ENCODE peak calls at places on chromosomes 4 and X, in five cellular contexts. H is SK-MEL-5; A is iris pigment epithelial cell; I is stimulated activated CD4-positive, alpha-beta T cell treated with anti-CD3 and anti-CD28 coated beads, Interleukin-15, amount 100 ng/mL, for 1 hour; M is activated CD4-positive, alpha-beta T cell treated with anti-CD3 and anti-CD28 coated beads, Interleukin-2, amount 50 U/mL, for 1 hour. W is an unnamed sample.
A peak's percentile ranks its signal among the peaks of the same experiment; 100 is the strongest.

GRCh38 chr4:135741583-135741982 is 1540.0 kb upstream of the PABPC4L start:
- DNase-seq in H (no peak), M (no peak), A (no peak), I (no peak), W (no peak)

GRCh38 chrX:71541546-71542022 is 8.7 kb downstream of the OGT start:
- DNase-seq in I (no peak), M (no peak), A (peak; percentile 72), H (no peak), W (no peak)

GRCh38 chr4:73844352-73844751 is 7.9 kb downstream of the CXCL6 start:
- DNase-seq in H (no peak), A (peak; percentile 91), M (no peak), I (no peak), W (no peak)

GRCh38 chr4:31089815-31090214 is 369.6 kb downstream of the PCDH7 start:
- DNase-seq in H (no peak), I (no peak), A (peak; percentile 89), M (no peak), W (no peak)

GRCh38 chr4:5976431-5976830 is 41.8 kb downstream of the C4orf50 start:
- DNase-seq in A (no peak), M (no peak), I (no peak), H (peak; percentile 11), W (no peak)

GRCh38 chr4:70651864-70652506 is 14.3 kb downstream of the JCHAIN start:
- DNase-seq in A (peak; percentile 29), H (peak; percentile 45), I (no peak), M (no peak), W (no peak)

GRCh38 chr4:688695-689497 is at the start of gene SLC49A3:
- DNase-seq in H (no peak), A (no peak), M (no peak), I (no peak), W (no peak)

GRCh38 chr4:161256716-161257115 is 907.1 kb downstream of the FSTL5 start:
- DNase-seq in M (no peak), A (peak; percentile 18), H (peak; percentile 69), I (no peak), W (no peak)

GRCh38 chr4:81722229-81722900 is 250.7 kb upstream of the RASGEF1B start:
- DNase-seq in A (no peak), I (no peak), H (no peak), M (no peak), W (no peak)

GRCh38 chr4:52877006-52877405 is 14.9 kb downstream of the RASL11B start:
- DNase-seq in M (no peak), I (no peak), H (no peak), A (no peak), W (no peak)

GRCh38 chr4:87114245-87115062 is 106.0 kb downstream of the KLHL8 start:
- DNase-seq in M (no peak), A (no peak), I (no peak), H (no peak), W (no peak)

GRCh38 chr4:29565256-29565655 is 1154.9 kb upstream of the PCDH7 start:
- DNase-seq in M (no peak), A (no peak), I (no peak), H (no peak), W (no peak)

GRCh38 chr4:188714907-188715306 is 575.7 kb downstream of the TRIML1 start:
- DNase-seq in A (peak; percentile 76), M (no peak), H (no peak), I (no peak), W (no peak)

GRCh38 chrX:151899622-151900021 is 13.1 kb upstream of the MAGEA4 start:
- DNase-seq in M (no peak), H (no peak), A (peak; percentile 27), I (no peak), W (no peak)

GRCh38 chr4:143076723-143077122 is 108.0 kb upstream of the USP38 start:
- DNase-seq in A (no peak), I (no peak), M (no peak), H (no peak), W (no peak)

GRCh38 chr4:6692806-6693205 is 872 bp upstream of the S100P start:
- DNase-seq in H (no peak), M (no peak), I (no peak), A (no peak), W (no peak)

GRCh38 chrX:78182881-78183280 is 43.4 kb upstream of the TAF9B start:
- DNase-seq in I (no peak), M (no peak), A (no peak), H (no peak), W (no peak)

GRCh38 chr4:99483636-99484035 is 27.2 kb upstream of the C4orf17 start:
- DNase-seq in H (no peak), M (no peak), I (no peak), A (peak; percentile 69), W (no peak)

GRCh38 chr4:95409127-95409526 is 139.6 kb downstream of the UNC5C start:
- DNase-seq in H (no peak), A (peak; percentile 15), M (no peak), I (no peak), W (no peak)

GRCh38 chrX:46683023-46683422 is 75.9 kb downstream of the SLC9A7 start:
- DNase-seq in M (no peak), H (peak; percentile 7), I (no peak), A (peak; percentile 12), W (no peak)

GRCh38 chr4:26197018-26197779 is 123.6 kb upstream of the RBPJ start:
- DNase-seq in A (peak; percentile 98), M (peak; percentile 50), I (peak; percentile 47), H (no peak), W (peak; percentile 28)

GRCh38 chrX:85851418-85851817 is 195.9 kb downstream of the CHM start:
- DNase-seq in I (no peak), H (peak; percentile 38), A (peak; percentile 14), M (no peak), W (no peak)

GRCh38 chrX:108437789-108438623 is at the start of gene COL4A6:
- DNase-seq in I (no peak), M (no peak), A (peak; percentile 24), H (no peak), W (no peak)

GRCh38 chr4:87651941-87652340 is 1.9 kb downstream of the DMP1 start:
- DNase-seq in A (no peak), H (no peak), M (no peak), I (no peak), W (no peak)

GRCh38 chr4:7821245-7822165 is 118.2 kb downstream of the AFAP1 start:
- DNase-seq in A (no peak), M (no peak), I (no peak), H (no peak), W (no peak)

GRCh38 chrX:2478546-2479419 is 22.0 kb downstream of the DHRSX start:
- DNase-seq in I (no peak), H (no peak), M (no peak), A (no peak), W (no peak)

GRCh38 chr4:147909225-147909624 is 177.3 kb downstream of the ARHGAP10 start:
- DNase-seq in M (no peak), H (no peak), A (no peak), I (no peak), W (no peak)

GRCh38 chr4:52748432-52748831 is 2.8 kb downstream of the ERVMER34-1 start:
- DNase-seq in I (no peak), A (no peak), H (no peak), M (no peak), W (no peak)

W was measured in T-helper 9 cell.